ENCODE peak calls at places on chromosomes 1 and 21, in seven cellular contexts. One of them, this sample, is unnamed.
A peak's percentile ranks its signal among the peaks of the same experiment; 100 is the strongest.

GRCh38 chr21:34235514-34235913 is 128.3 kb upstream of the KCNE2 start:
- DNase-seq in AG04450: no peak
- DNase-seq in stimulated activated CD4-positive, alpha-beta T cell treated with anti-CD3 and anti-CD28 coated beads, Interleukin-12 subunit alpha, Interleukin-12 subunit beta, amount 100 ng/mL, for 48 hours: no peak
- DNase-seq in fibroblast of the conjunctiva: no peak
- DNase-seq in NCI-H1436 treated with DMSO at 0.1 percent for 48 hours: no peak
- DNase-seq in BJ: no peak
- DNase-seq in CD4-positive, alpha-beta T cell: no peak
- DNase-seq in this sample: no peak

GRCh38 chr1:39845569-39846566 is 37.4 kb downstream of the TRIT1 start:
- DNase-seq in NCI-H1436 treated with DMSO at 0.1 percent for 48 hours: peak; percentile 99
- DNase-seq in stimulated activated CD4-positive, alpha-beta T cell treated with anti-CD3 and anti-CD28 coated beads, Interleukin-12 subunit alpha, Interleukin-12 subunit beta, amount 100 ng/mL, for 48 hours: peak; percentile 65
- DNase-seq in BJ: peak; percentile 18
- DNase-seq in fibroblast of the conjunctiva: peak; percentile 75
- DNase-seq in AG04450: peak; percentile 75
- DNase-seq in CD4-positive, alpha-beta T cell: peak; percentile 73
- DNase-seq in this sample: peak; percentile 67

GRCh38 chr1:34842952-34843371 is 16.6 kb downstream of the SMIM12 start:
- DNase-seq in AG04450: no peak
- DNase-seq in fibroblast of the conjunctiva: no peak
- DNase-seq in BJ: no peak
- DNase-seq in stimulated activated CD4-positive, alpha-beta T cell treated with anti-CD3 and anti-CD28 coated beads, Interleukin-12 subunit alpha, Interleukin-12 subunit beta, amount 100 ng/mL, for 48 hours: no peak
- DNase-seq in CD4-positive, alpha-beta T cell: no peak
- DNase-seq in NCI-H1436 treated with DMSO at 0.1 percent for 48 hours: no peak
- DNase-seq in this sample: no peak

GRCh38 chr1:75954594-75954993 is 22.4 kb upstream of the ASB17 start:
- DNase-seq in CD4-positive, alpha-beta T cell: no peak
- DNase-seq in stimulated activated CD4-positive, alpha-beta T cell treated with anti-CD3 and anti-CD28 coated beads, Interleukin-12 subunit alpha, Interleukin-12 subunit beta, amount 100 ng/mL, for 48 hours: no peak
- DNase-seq in NCI-H1436 treated with DMSO at 0.1 percent for 48 hours: no peak
- DNase-seq in BJ: no peak
- DNase-seq in fibroblast of the conjunctiva: no peak
- DNase-seq in AG04450: no peak
- DNase-seq in this sample: no peak

GRCh38 chr1:108011295-108011694 is 46.3 kb upstream of the VAV3 start:
- DNase-seq in BJ: no peak
- DNase-seq in CD4-positive, alpha-beta T cell: no peak
- DNase-seq in fibroblast of the conjunctiva: no peak
- DNase-seq in AG04450: no peak
- DNase-seq in stimulated activated CD4-positive, alpha-beta T cell treated with anti-CD3 and anti-CD28 coated beads, Interleukin-12 subunit alpha, Interleukin-12 subunit beta, amount 100 ng/mL, for 48 hours: no peak
- DNase-seq in NCI-H1436 treated with DMSO at 0.1 percent for 48 hours: no peak
- DNase-seq in this sample: no peak

GRCh38 chr1:145964328-145965118 is at the start of the genes ANKRD34A and POLR3GL:
- DNase-seq in AG04450: peak; percentile 72
- DNase-seq in BJ: peak; percentile 92
- DNase-seq in CD4-positive, alpha-beta T cell: peak; percentile 88
- DNase-seq in NCI-H1436 treated with DMSO at 0.1 percent for 48 hours: no peak
- DNase-seq in fibroblast of the conjunctiva: peak; percentile 90
- DNase-seq in stimulated activated CD4-positive, alpha-beta T cell treated with anti-CD3 and anti-CD28 coated beads, Interleukin-12 subunit alpha, Interleukin-12 subunit beta, amount 100 ng/mL, for 48 hours: peak; percentile 87
- DNase-seq in this sample: peak; percentile 95

GRCh38 chr1:9252999-9253398 is 18.4 kb downstream of the H6PD start:
- DNase-seq in NCI-H1436 treated with DMSO at 0.1 percent for 48 hours: no peak
- DNase-seq in AG04450: no peak
- DNase-seq in stimulated activated CD4-positive, alpha-beta T cell treated with anti-CD3 and anti-CD28 coated beads, Interleukin-12 subunit alpha, Interleukin-12 subunit beta, amount 100 ng/mL, for 48 hours: no peak
- DNase-seq in fibroblast of the conjunctiva: no peak
- DNase-seq in CD4-positive, alpha-beta T cell: no peak
- DNase-seq in BJ: no peak
- DNase-seq in this sample: no peak

GRCh38 chr1:185091480-185091879 is 46.1 kb downstream of the RNF2 start:
- DNase-seq in NCI-H1436 treated with DMSO at 0.1 percent for 48 hours: no peak
- DNase-seq in fibroblast of the conjunctiva: no peak
- DNase-seq in CD4-positive, alpha-beta T cell: no peak
- DNase-seq in AG04450: no peak
- DNase-seq in stimulated activated CD4-positive, alpha-beta T cell treated with anti-CD3 and anti-CD28 coated beads, Interleukin-12 subunit alpha, Interleukin-12 subunit beta, amount 100 ng/mL, for 48 hours: no peak
- DNase-seq in BJ: no peak
- DNase-seq in this sample: no peak

GRCh38 chr1:69029649-69030048 is 532.8 kb upstream of the DEPDC1 start:
- DNase-seq in fibroblast of the conjunctiva: no peak
- DNase-seq in BJ: no peak
- DNase-seq in CD4-positive, alpha-beta T cell: no peak
- DNase-seq in AG04450: no peak
- DNase-seq in NCI-H1436 treated with DMSO at 0.1 percent for 48 hours: no peak
- DNase-seq in stimulated activated CD4-positive, alpha-beta T cell treated with anti-CD3 and anti-CD28 coated beads, Interleukin-12 subunit alpha, Interleukin-12 subunit beta, amount 100 ng/mL, for 48 hours: no peak
- DNase-seq in this sample: no peak

GRCh38 chr1:5974631-5975030 is 17.6 kb downstream of the NPHP4 start:
- DNase-seq in CD4-positive, alpha-beta T cell: no peak
- DNase-seq in BJ: no peak
- DNase-seq in fibroblast of the conjunctiva: no peak
- DNase-seq in AG04450: no peak
- DNase-seq in stimulated activated CD4-positive, alpha-beta T cell treated with anti-CD3 and anti-CD28 coated beads, Interleukin-12 subunit alpha, Interleukin-12 subunit beta, amount 100 ng/mL, for 48 hours: no peak
- DNase-seq in NCI-H1436 treated with DMSO at 0.1 percent for 48 hours: no peak
- DNase-seq in this sample: no peak

GRCh38 chr1:234779160-234779538 is 169.2 kb upstream of the IRF2BP2 start:
- DNase-seq in NCI-H1436 treated with DMSO at 0.1 percent for 48 hours: no peak
- DNase-seq in fibroblast of the conjunctiva: no peak
- DNase-seq in BJ: no peak
- DNase-seq in stimulated activated CD4-positive, alpha-beta T cell treated with anti-CD3 and anti-CD28 coated beads, Interleukin-12 subunit alpha, Interleukin-12 subunit beta, amount 100 ng/mL, for 48 hours: no peak
- DNase-seq in CD4-positive, alpha-beta T cell: no peak
- DNase-seq in AG04450: no peak
- DNase-seq in this sample: peak; percentile 51

GRCh38 chr1:48530727-48531351 is 58.8 kb upstream of the SPATA6 start:
- DNase-seq in NCI-H1436 treated with DMSO at 0.1 percent for 48 hours: peak; percentile 64
- DNase-seq in stimulated activated CD4-positive, alpha-beta T cell treated with anti-CD3 and anti-CD28 coated beads, Interleukin-12 subunit alpha, Interleukin-12 subunit beta, amount 100 ng/mL, for 48 hours: peak; percentile 9
- DNase-seq in AG04450: peak; percentile 4
- DNase-seq in fibroblast of the conjunctiva: peak; percentile 28
- DNase-seq in BJ: no peak
- DNase-seq in CD4-positive, alpha-beta T cell: no peak
- DNase-seq in this sample: no peak

GRCh38 chr1:24009406-24009805 is 29.3 kb upstream of the SRSF10 start:
- DNase-seq in NCI-H1436 treated with DMSO at 0.1 percent for 48 hours: no peak
- DNase-seq in fibroblast of the conjunctiva: no peak
- DNase-seq in stimulated activated CD4-positive, alpha-beta T cell treated with anti-CD3 and anti-CD28 coated beads, Interleukin-12 subunit alpha, Interleukin-12 subunit beta, amount 100 ng/mL, for 48 hours: no peak
- DNase-seq in BJ: no peak
- DNase-seq in AG04450: no peak
- DNase-seq in CD4-positive, alpha-beta T cell: no peak
- DNase-seq in this sample: no peak